ENCODE peak calls at places on chromosomes 6 and 20, in four cellular contexts. R is SK-N-SH, B is PC-3, M is OCI-LY7. N is an unnamed sample.

GRCh38 chr6:5942591-5942990 is 64.1 kb downstream of the NRN1 start:
- DNase-seq in B (no peak), M (no peak), R (no peak), N (no peak)

GRCh38 chr6:15473741-15474161 is 189.1 kb downstream of the DTNBP1 start:
- DNase-seq in R (no peak), M (no peak), B (peak; percentile 24), N (no peak)

GRCh38 chr6:162898011-162898410 is 170.2 kb downstream of the PACRG start:
- DNase-seq in R (no peak), M (no peak), B (no peak), N (no peak)

GRCh38 chr20:26276811-26277210 is 580.2 kb upstream of the ZNF337 start:
- DNase-seq in M (no peak), B (no peak), R (peak; percentile 50), N (peak; percentile 26)

GRCh38 chr6:6323352-6323751 is 2.9 kb upstream of the F13A1 start:
- DNase-seq in R (no peak), M (no peak), B (no peak), N (no peak)

GRCh38 chr20:44780226-44780625 is 30.1 kb downstream of the RIMS4 start:
- DNase-seq in B (peak; percentile 70), M (peak; percentile 53), R (no peak), N (peak; percentile 90)

GRCh38 chr6:75170666-75171065 is 35.2 kb downstream of the COL12A1 start:
- DNase-seq in R (no peak), B (no peak), M (no peak), N (no peak)

GRCh38 chr20:56447227-56447626 is 21.2 kb upstream of the RTF2 start:
- DNase-seq in M (no peak), B (no peak), R (no peak), N (peak; percentile 30)

GRCh38 chr6:129498556-129498940 is 211.4 kb downstream of the ARHGAP18 start:
- DNase-seq in M (no peak), B (peak; percentile 49), R (no peak), N (no peak)

GRCh38 chr6:14770040-14770439 is 475.8 kb upstream of the JARID2 start:
- DNase-seq in R (no peak), B (no peak), M (no peak), N (no peak)

GRCh38 chr6:10256113-10256690 is 158.7 kb downstream of the TFAP2A start:
- DNase-seq in B (peak; percentile 63), R (peak; percentile 7), M (peak; percentile 37), N (peak; percentile 22)

GRCh38 chr20:2652724-2653510 is 485 bp downstream of the NOP56 start:
- DNase-seq in M (peak; percentile 88), B (no peak), R (peak; percentile 81), N (peak; percentile 36)

GRCh38 chr6:113859349-113860164 is 2.4 kb downstream of the MARCKS start:
- DNase-seq in B (peak; percentile 32), R (peak; percentile 70), M (no peak), N (peak; percentile 56)

GRCh38 chr20:51345601-51346101 is 196.9 kb downstream of the NFATC2 start:
- DNase-seq in R (no peak), M (no peak), B (peak; percentile 75), N (no peak)

GRCh38 chr20:63529861-63530787 is 7.1 kb downstream of the PTK6 start:
- DNase-seq in B (no peak), M (no peak), R (peak; percentile 35), N (peak; percentile 0)

GRCh38 chr6:156336096-156336495 is 441.1 kb upstream of the ARID1B start:
- DNase-seq in R (peak; percentile 52), B (peak; percentile 2), M (peak; percentile 32), N (peak; percentile 57)

GRCh38 chr20:32356935-32357868 is 929 bp upstream of the ASXL1 start:
- DNase-seq in R (peak; percentile 22), M (no peak), B (peak; percentile 46), N (no peak)

GRCh38 chr6:5950448-5950847 is 56.3 kb downstream of the NRN1 start:
- DNase-seq in R (peak; percentile 34), B (peak; percentile 33), M (peak; percentile 44), N (peak; percentile 41)

GRCh38 chr6:27809939-27810767 is 102.0 kb downstream of the OR2B2 start:
- DNase-seq in R (peak; percentile 74), B (peak; percentile 99), M (peak; percentile 96), N (peak; percentile 90)

GRCh38 chr6:159701413-159701999 is 8.5 kb upstream of the SOD2 start:
- DNase-seq in B (peak; percentile 77), R (no peak), M (no peak), N (no peak)

GRCh38 chr6:15952231-15953151 is 176.4 kb upstream of the MYLIP start:
- DNase-seq in R (no peak), B (no peak), M (no peak), N (no peak)

GRCh38 chr20:63678071-63678470 is 18.4 kb upstream of the TNFRSF6B start:
- DNase-seq in M (no peak), R (no peak), B (no peak), N (no peak)

GRCh38 chr6:147868493-147869222 is 360.2 kb downstream of the SAMD5 start:
- DNase-seq in M (no peak), B (peak; percentile 5), R (no peak), N (no peak)

GRCh38 chr6:122722746-122723145 is 56.8 kb upstream of the FABP7 start:
- DNase-seq in B (no peak), R (no peak), M (no peak), N (no peak)

GRCh38 chr6:160418370-160418769 is 70.2 kb downstream of the SLC22A3 start:
- DNase-seq in M (no peak), R (no peak), B (no peak), N (no peak)

GRCh38 chr6:11009353-11009752 is 34.8 kb downstream of the ELOVL2 start:
- DNase-seq in M (no peak), R (no peak), B (peak; percentile 62), N (no peak)

GRCh38 chr6:159978291-159979135 is 9.6 kb downstream of the IGF2R start:
- DNase-seq in M (peak; percentile 35), B (peak; percentile 67), R (no peak), N (peak; percentile 16)

GRCh38 chr20:54123587-54124180 is 50.1 kb downstream of the CYP24A1 start:
- DNase-seq in M (no peak), R (no peak), B (peak; percentile 100), N (peak; percentile 5)

GRCh38 chr6:16086970-16087369 is 41.9 kb upstream of the MYLIP start:
- DNase-seq in R (no peak), M (no peak), B (no peak), N (no peak)

GRCh38 chr20:12598894-12599293 is 409.9 kb upstream of the SPTLC3 start:
- DNase-seq in B (peak; percentile 6), M (no peak), R (no peak), N (no peak)

GRCh38 chr6:107822154-107823046 is 1.7 kb downstream of the SCML4 start:
- DNase-seq in R (no peak), M (peak; percentile 55), B (no peak), N (no peak)

GRCh38 chr6:312704-313485 is 20.6 kb downstream of the DUSP22 start:
- DNase-seq in M (peak; percentile 63), B (no peak), R (no peak), N (no peak)

GRCh38 chr6:34305982-34306702 is 57.3 kb upstream of the SMIM29 start:
- DNase-seq in M (no peak), B (no peak), R (no peak), N (no peak)

GRCh38 chr20:21564127-21564773 is 50.4 kb upstream of the NKX2-2 start:
- DNase-seq in R (peak; percentile 6), B (no peak), M (no peak), N (no peak)

GRCh38 chr6:86744048-86744447 is 193.3 kb upstream of the HTR1E start:
- DNase-seq in M (no peak), R (no peak), B (no peak), N (no peak)

GRCh38 chr6:141309295-141309694 is 823.4 kb upstream of the GJE1 start:
- DNase-seq in M (peak; percentile 8), B (peak; percentile 23), R (no peak), N (no peak)

GRCh38 chr6:149138093-149138492 is 179.4 kb upstream of the TAB2 start:
- DNase-seq in R (no peak), M (no peak), B (no peak), N (no peak)

GRCh38 chr6:20444786-20445271 is 43.1 kb downstream of the E2F3 start:
- DNase-seq in B (peak; percentile 17), R (no peak), M (no peak), N (no peak)

DNA sequence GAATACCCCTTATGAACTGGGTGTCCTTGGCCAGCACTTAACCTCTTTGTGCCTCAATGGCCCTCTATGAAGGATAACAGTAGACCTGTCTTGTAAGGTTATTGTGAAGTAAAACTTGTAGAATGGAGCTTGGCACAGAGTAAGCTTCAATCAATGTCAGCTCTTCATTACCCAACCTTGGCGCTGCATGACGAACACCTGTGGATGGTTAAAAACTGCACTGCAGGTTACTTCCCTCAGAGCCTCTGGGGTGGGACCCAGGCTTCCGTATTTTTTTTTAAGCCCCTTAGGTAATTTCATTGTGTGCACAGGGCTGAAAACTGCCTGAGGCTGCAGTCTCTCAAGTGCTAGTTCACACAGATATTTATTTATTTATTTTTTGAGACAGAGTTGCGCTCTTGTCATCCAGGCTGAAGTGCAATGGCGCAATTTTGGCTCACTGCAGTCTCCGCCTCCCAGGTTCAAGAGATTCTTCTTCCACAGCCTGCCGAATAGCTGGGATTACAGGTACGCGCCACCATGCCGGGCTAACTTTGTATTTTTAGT is 42.8 kb upstream of the SLC23A2 start:
- DNase-seq in M (peak; percentile 15), R (no peak), B (no peak), N (no peak)
- TF ChIP-seq EZH2phosphoT487 in M (no peak), R (no peak), B (no peak), N (no peak)

GRCh38 chr6:109743739-109744138 is 52.6 kb downstream of the FIG4 start:
- DNase-seq in R (no peak), M (no peak), B (peak; percentile 77), N (no peak)
- H3K4me2 ChIP-seq in R (peak overlapping the region; percentile 23), M (no peak overlapping the region), B (peak overlapping the region; percentile 32), N (no peak overlapping the region)

GRCh38 chr20:23629017-23629541 is 8.7 kb downstream of the CST3 start:
- DNase-seq in R (no peak), B (peak; percentile 94), M (no peak), N (no peak)
- TF ChIP-seq EZH2phosphoT487 in R (no peak), B (no peak), M (no peak), N (no peak)

GRCh38 chr20:38730167-38730988 is 6.1 kb downstream of the SLC32A1 start:
- DNase-seq in M (no peak), B (no peak), R (no peak), N (no peak)
- H3K4me2 ChIP-seq in M (peak overlapping the region; percentile 99), B (peak overlapping the region; percentile 78), R (peak overlapping the region; percentile 81), N (peak overlapping the region; percentile 79)

GRCh38 chr20:25272223-25273000 is 24.5 kb downstream of the PYGB start:
- DNase-seq in B (no peak), M (no peak), R (no peak), N (no peak)
- TF ChIP-seq EZH2phosphoT487 in B (no peak), M (no peak), R (no peak), N (no peak)